ENCODE peak calls at places on chromosome 4, in ten cellular contexts. H is mesenchymal stem cell; N is right lobe of liver; T is left ventricle myocardium inferior; J is stomach; D is iPS DF 6.9; Z is K562; O is psoas muscle; L is GM23248; B is CD8-positive, alpha-beta T cell. R is an unnamed sample.

GRCh38 chr4:24195976-24196736 is 306.3 kb upstream of the PPARGC1A start:
- DNase-seq in B (no peak), L (peak; percentile 18), Z (no peak), D (no peak), H (no peak), O (no peak), J (no peak), T (no peak), N (no peak), R (peak; percentile 7)

GRCh38 chr4:71195932-71196331 is 142.9 kb upstream of the SLC4A4 start:
- DNase-seq in H (peak; percentile 80), B (no peak), N (no peak), L (peak; percentile 80), D (no peak), T (no peak), Z (no peak), O (no peak), J (no peak), R (no peak)

GRCh38 chr4:125983168-125983567 is 668.4 kb downstream of the FAT4 start:
- DNase-seq in L (no peak), B (no peak), O (no peak), D (no peak), N (no peak), H (no peak), T (no peak), Z (no peak), J (no peak), R (no peak)

GRCh38 chr4:188127157-188127874 is 11.9 kb upstream of the TRIML1 start:
- DNase-seq in D (no peak), J (no peak), H (peak; percentile 92), Z (no peak), O (no peak), L (peak; percentile 13), T (no peak), B (no peak), N (no peak), R (no peak)

GRCh38 chr4:150012851-150013360 is 65.3 kb upstream of the DCLK2 start:
- DNase-seq in L (peak; percentile 47), B (no peak), N (no peak), O (no peak), T (no peak), D (no peak), J (no peak), H (no peak), Z (no peak), R (no peak)

GRCh38 chr4:146335763-146336412 is 121.5 kb downstream of the REELD1 start:
- DNase-seq in J (no peak), L (peak; percentile 14), B (no peak), N (no peak), D (no peak), Z (no peak), H (no peak), O (no peak), T (no peak), R (no peak)

GRCh38 chr4:38678078-38678477 is 14.1 kb downstream of the KLF3 start:
- DNase-seq in L (peak; percentile 97), J (no peak), Z (no peak), H (peak; percentile 95), N (no peak), D (no peak), T (no peak), O (no peak), B (no peak), R (no peak)

GRCh38 chr4:91198951-91199350 is 1071.8 kb downstream of the CCSER1 start:
- DNase-seq in H (peak; percentile 13), J (no peak), O (no peak), L (no peak), B (no peak), Z (no peak), D (no peak), T (no peak), N (no peak), R (no peak)

GRCh38 chr4:74653331-74654229 is 140.7 kb downstream of the BTC start:
- DNase-seq in L (no peak), B (no peak), H (no peak), N (no peak), D (no peak), J (no peak), O (no peak), Z (no peak), T (no peak), R (no peak)

GRCh38 chr4:186770446-186771175 is 47.0 kb upstream of the FAT1 start:
- DNase-seq in D (no peak), O (no peak), L (peak; percentile 81), Z (no peak), J (no peak), H (peak; percentile 56), T (no peak), N (no peak), B (no peak), R (no peak)

GRCh38 chr4:100936676-100937390 is 410.5 kb downstream of the PPP3CA start:
- DNase-seq in T (no peak), N (no peak), O (no peak), Z (no peak), B (no peak), L (no peak), J (no peak), D (no peak), H (no peak), R (no peak)

GRCh38 chr4:41394362-41394960 is 137.7 kb downstream of the UCHL1 start:
- DNase-seq in N (no peak), D (no peak), B (no peak), T (no peak), J (no peak), H (no peak), O (no peak), Z (no peak), L (peak; percentile 16), R (no peak)

GRCh38 chr4:101277661-101278060 is 69.7 kb downstream of the PPP3CA start:
- DNase-seq in T (no peak), L (peak; percentile 82), J (no peak), B (no peak), N (no peak), O (no peak), Z (no peak), D (no peak), H (peak; percentile 80), R (no peak)

GRCh38 chr4:77797239-77797638 is 21.9 kb downstream of the CNOT6L start:
- DNase-seq in H (no peak), O (no peak), Z (no peak), T (no peak), N (no peak), L (peak; percentile 39), J (no peak), D (no peak), B (no peak), R (no peak)

GRCh38 chr4:3321295-3321889 is 28.6 kb downstream of the RGS12 start:
- DNase-seq in O (peak; percentile 56), D (no peak), B (no peak), J (peak; percentile 23), T (peak; percentile 54), L (peak; percentile 57), N (no peak), H (no peak), Z (no peak), R (peak; percentile 43)

GRCh38 chr4:88567591-88567990 is 24.7 kb upstream of the HERC3 start:
- DNase-seq in N (no peak), T (no peak), L (peak; percentile 12), B (no peak), Z (no peak), H (no peak), O (no peak), J (no peak), D (no peak), R (no peak)
- H3K4me1 ChIP-seq in N (no peaks in the 10 kb centered on the region), T (peaks cover 6% of the 10 kb centered on the region), L (peaks cover 10% of the 10 kb centered on the region), B (no peaks in the 10 kb centered on the region), Z (no peaks in the 10 kb centered on the region), H (peaks cover 4% of the 10 kb centered on the region), O (no peaks in the 10 kb centered on the region), J (no peaks in the 10 kb centered on the region), D (no peaks in the 10 kb centered on the region), R (peaks cover 10% of the 10 kb centered on the region)

GRCh38 chr4:153512952-153513500 is 46.9 kb downstream of the TMEM131L start:
- DNase-seq in O (no peak), D (no peak), Z (no peak), H (no peak), B (no peak), L (peak; percentile 31), T (no peak), J (no peak), N (no peak), R (no peak)

GRCh38 chr4:153512162-153512852 is 46.1 kb downstream of the TMEM131L start:
- DNase-seq in B (no peak), J (no peak), T (no peak), N (no peak), H (no peak), D (no peak), O (no peak), L (no peak), Z (no peak), R (no peak)

GRCh38 chr4:153511104-153511503 is 44.9 kb downstream of the TMEM131L start:
- DNase-seq in B (no peak), D (no peak), N (no peak), O (no peak), H (no peak), L (no peak), T (no peak), Z (no peak), J (no peak), R (no peak)

GRCh38 chr4:153514001-153514526 is 47.9 kb downstream of the TMEM131L start:
- DNase-seq in N (no peak), T (no peak), B (no peak), Z (no peak), L (peak; percentile 89), D (no peak), O (no peak), J (no peak), H (peak; percentile 41), R (no peak)

GRCh38 chr4:153513596-153513995 is 47.4 kb downstream of the TMEM131L start:
- DNase-seq in N (no peak), L (peak; percentile 76), J (no peak), Z (no peak), D (no peak), T (no peak), H (no peak), B (no peak), O (no peak), R (no peak)
- H3K4me1 ChIP-seq in N (peaks cover 13% of the 10 kb centered on the region), L (peaks cover 38% of the 10 kb centered on the region), J (peaks cover 15% of the 10 kb centered on the region), Z (peaks cover 5% of the 10 kb centered on the region), D (no peaks in the 10 kb centered on the region), T (peaks cover 41% of the 10 kb centered on the region), H (peaks cover 3% of the 10 kb centered on the region), B (peaks cover 18% of the 10 kb centered on the region), O (peaks cover 50% of the 10 kb centered on the region), R (peaks cover 33% of the 10 kb centered on the region)

GRCh38 chr4:168866635-168867034 is 143.4 kb downstream of the CBR4 start:
- DNase-seq in H (no peak), J (no peak), Z (no peak), D (no peak), O (no peak), B (no peak), N (no peak), T (no peak), L (no peak), R (no peak)
- H3K4me1 ChIP-seq in H (peaks cover 9% of the 10 kb centered on the region), J (peaks cover 11% of the 10 kb centered on the region), Z (no peaks in the 10 kb centered on the region), D (peaks cover 1% of the 10 kb centered on the region), O (peaks cover 19% of the 10 kb centered on the region), B (no peaks in the 10 kb centered on the region), N (no peaks in the 10 kb centered on the region), T (peaks cover 98% of the 10 kb centered on the region), L (peaks cover 63% of the 10 kb centered on the region), R (peaks cover 88% of the 10 kb centered on the region)

DNA sequence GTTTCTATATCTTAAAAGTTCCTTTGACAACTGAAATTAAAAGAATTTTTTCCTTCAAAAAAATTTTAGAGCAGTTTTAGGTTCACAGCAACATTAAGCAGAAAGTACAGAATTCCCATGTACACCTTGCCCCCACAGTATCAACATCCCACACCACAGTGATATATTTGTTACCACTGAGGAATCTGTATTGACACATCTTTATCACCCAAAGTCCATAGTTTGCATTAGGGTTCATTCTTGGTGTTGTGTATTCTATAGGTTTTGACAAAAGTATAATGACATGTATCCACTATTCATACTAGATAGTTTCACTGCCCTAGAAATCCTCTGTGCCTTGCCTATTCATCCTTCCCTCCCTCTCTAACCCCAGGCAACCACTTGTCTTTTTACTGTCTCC is 43.7 kb downstream of the FNIP2 start:
- DNase-seq in Z (no peak), L (no peak), D (no peak), J (no peak), H (no peak), B (no peak), O (no peak), T (no peak), N (no peak), R (no peak)
- H3K4me1 ChIP-seq in Z (peaks cover 16% of the 10 kb centered on the region), L (peaks cover 51% of the 10 kb centered on the region), D (no peaks in the 10 kb centered on the region), J (peaks cover 50% of the 10 kb centered on the region), H (peaks cover 2% of the 10 kb centered on the region), B (peaks cover 28% of the 10 kb centered on the region), O (peaks cover 64% of the 10 kb centered on the region), T (peaks cover 87% of the 10 kb centered on the region), N (peaks cover 70% of the 10 kb centered on the region), R (peaks cover 82% of the 10 kb centered on the region)